ENCODE peak calls at places on chromosomes 13 and 19, in eight cellular contexts. Z is transverse colon, X is H1, A is endothelial cell of umbilical vein, Q is HL-60, C is GM12878, F is breast epithelium, V is sigmoid colon. I is an unnamed sample.

GRCh38 chr13:45280751-45281634 is 60.0 kb downstream of the TPT1 start:
- DNase-seq in A (peak; percentile 79), C (no peak), X (peak; percentile 72), Z (peak; percentile 83), Q (no peak), F (peak; percentile 71), V (peak; percentile 83), I (peak; percentile 77)

GRCh38 chr13:85798999-85799646 is at the start of gene SLITRK6:
- DNase-seq in X (no peak), Z (no peak), Q (no peak), C (no peak), V (no peak), F (no peak), A (no peak), I (peak; percentile 75)

GRCh38 chr13:112849500-112849899 is 119.5 kb upstream of the MCF2L start:
- DNase-seq in C (no peak), A (peak; percentile 37), X (no peak), F (no peak), Z (no peak), Q (no peak), V (peak; percentile 46), I (no peak)

GRCh38 chr19:6362351-6362801 is 1.0 kb downstream of the CLPP start:
- DNase-seq in X (no peak), Z (no peak), A (no peak), V (no peak), F (no peak), C (no peak), Q (no peak), I (no peak)

GRCh38 chr13:66992183-66992582 is 238.0 kb downstream of the PCDH9 start:
- DNase-seq in Z (no peak), C (no peak), F (no peak), V (no peak), X (no peak), Q (no peak), A (peak; percentile 89), I (no peak)

GRCh38 chr19:42421591-42422031 is 5.6 kb downstream of the LIPE start:
- DNase-seq in A (peak; percentile 35), Z (no peak), Q (no peak), X (no peak), C (no peak), F (no peak), V (peak; percentile 62), I (no peak)

GRCh38 chr13:24719139-24719538 is 38.9 kb downstream of the ATP12A start:
- DNase-seq in F (no peak), C (no peak), A (no peak), Z (no peak), X (no peak), Q (no peak), V (no peak), I (no peak)

GRCh38 chr13:49220035-49220855 is at the start of gene MLNR:
- DNase-seq in C (no peak), F (no peak), X (peak; percentile 81), Q (no peak), A (peak; percentile 14), V (no peak), Z (no peak), I (peak; percentile 76)

GRCh38 chr13:74206061-74206561 is 71.9 kb upstream of the KLF12 start:
- DNase-seq in F (peak; percentile 29), Z (no peak), V (no peak), C (no peak), A (no peak), X (no peak), Q (no peak), I (peak; percentile 11)

GRCh38 chr13:73653688-73654087 is 480.5 kb downstream of the KLF12 start:
- DNase-seq in Q (no peak), F (no peak), V (no peak), A (no peak), C (no peak), Z (no peak), X (no peak), I (no peak)

GRCh38 chr19:48006762-48007161 is 12.3 kb downstream of the ELSPBP1 start:
- DNase-seq in V (no peak), F (no peak), A (no peak), Z (no peak), Q (no peak), C (no peak), X (peak; percentile 61), I (peak; percentile 83)

GRCh38 chr13:38914070-38914469 is 76.6 kb downstream of the STOML3 start:
- DNase-seq in X (no peak), Q (no peak), A (no peak), C (no peak), V (no peak), F (no peak), Z (no peak), I (peak; percentile 42)
- H3K27ac ChIP-seq in X (no peak overlapping the region), Q (no peak overlapping the region), A (no peak overlapping the region), C (no peak overlapping the region), V (no peak overlapping the region), F (no peak overlapping the region), Z (no peak overlapping the region), I (no peak overlapping the region)

GRCh38 chr19:51043497-51043896 is 8.7 kb upstream of the KLK12 start:
- DNase-seq in F (no peak), V (peak; percentile 29), Q (no peak), Z (no peak), A (no peak), C (no peak), X (no peak), I (peak; percentile 43)

GRCh38 chr19:51040151-51040550 is 5.3 kb upstream of the KLK12 start:
- DNase-seq in A (no peak), V (peak; percentile 6), C (no peak), F (no peak), X (no peak), Z (no peak), Q (no peak), I (no peak)

GRCh38 chr19:51047031-51047335 is 12.2 kb upstream of the KLK12 start:
- DNase-seq in V (peak; percentile 12), X (no peak), A (no peak), Z (no peak), F (no peak), C (no peak), Q (no peak), I (no peak)

DNA sequence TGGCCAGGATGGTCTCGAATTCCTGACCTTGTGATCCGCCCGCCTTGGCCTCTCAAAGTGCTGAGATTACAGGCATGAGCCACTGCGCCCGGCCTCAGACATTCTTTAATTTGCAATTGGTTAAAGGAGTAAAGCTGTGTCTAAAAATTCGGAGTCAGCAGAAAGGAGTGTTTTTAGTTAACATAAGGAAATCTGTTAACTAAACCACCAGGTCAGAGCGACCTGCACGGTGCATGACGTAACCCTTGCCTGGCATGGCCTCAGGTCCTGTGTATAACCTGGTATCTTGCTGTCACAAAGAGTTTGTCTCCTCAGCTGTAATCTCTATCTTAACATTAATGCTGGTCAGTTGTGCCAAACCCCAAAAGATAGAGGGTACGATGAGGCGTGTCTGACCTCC is 9.5 kb upstream of the KLK12 start:
- DNase-seq in V (peak; percentile 7), C (no peak), A (no peak), Q (no peak), F (peak; percentile 48), X (no peak), Z (no peak), I (no peak)
- TF ChIP-seq POLR2AphosphoS5 in V (no peak), C (no peak), A (no peak), Q (no peak), F (no peak), X (no peak), Z (no peak), I (no peak)

DNA sequence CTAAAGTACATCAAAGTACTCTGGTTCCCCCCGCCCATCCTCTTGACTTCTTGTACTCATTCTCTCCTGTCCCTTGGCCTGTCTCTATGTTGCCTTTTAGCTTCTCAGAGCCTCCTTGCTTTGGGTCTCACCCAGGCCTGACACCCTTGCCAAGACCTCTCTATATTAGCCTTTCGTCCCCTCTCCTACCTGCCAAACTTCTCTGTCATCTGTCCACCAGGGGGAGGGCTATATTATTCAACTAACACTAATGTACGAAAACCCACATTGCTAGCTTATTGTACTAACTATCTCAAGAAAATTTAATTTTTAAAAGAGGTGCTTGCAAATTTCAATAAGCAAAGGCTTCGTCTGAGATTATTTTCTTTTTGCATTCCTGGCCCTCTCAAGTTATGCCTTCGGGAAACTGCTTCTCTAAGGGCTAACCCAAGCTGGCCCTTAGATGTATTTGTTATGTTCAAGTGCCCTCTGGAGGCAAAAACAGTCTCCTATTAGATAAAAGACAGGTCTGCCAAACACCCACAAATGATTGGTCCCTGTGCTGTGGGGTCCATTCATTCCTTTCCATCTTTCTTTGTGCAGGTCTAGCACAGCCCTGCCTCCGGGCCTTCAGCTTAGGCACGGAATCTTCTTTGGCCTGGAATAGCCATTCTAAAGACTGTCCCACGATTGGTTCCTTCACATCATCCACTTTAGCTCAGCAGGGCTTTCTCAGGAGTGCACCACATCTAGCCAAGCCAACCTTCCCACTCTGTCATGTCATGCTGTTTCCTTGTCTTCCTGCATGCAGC is 6.4 kb upstream of the MRPS31 start:
- DNase-seq in F (no peak), Q (no peak), A (peak; percentile 70), X (no peak), C (no peak), Z (peak; percentile 43), V (no peak), I (peak; percentile 88)
- H3K4me3 ChIP-seq in F (peak overlapping the region; percentile 4), Q (peak overlapping the region; percentile 22), A (no peak overlapping the region), X (peak overlapping the region; percentile 13), C (no peak overlapping the region), Z (no peak overlapping the region), V (no peak overlapping the region), I (peak overlapping the region; percentile 43)

DNA sequence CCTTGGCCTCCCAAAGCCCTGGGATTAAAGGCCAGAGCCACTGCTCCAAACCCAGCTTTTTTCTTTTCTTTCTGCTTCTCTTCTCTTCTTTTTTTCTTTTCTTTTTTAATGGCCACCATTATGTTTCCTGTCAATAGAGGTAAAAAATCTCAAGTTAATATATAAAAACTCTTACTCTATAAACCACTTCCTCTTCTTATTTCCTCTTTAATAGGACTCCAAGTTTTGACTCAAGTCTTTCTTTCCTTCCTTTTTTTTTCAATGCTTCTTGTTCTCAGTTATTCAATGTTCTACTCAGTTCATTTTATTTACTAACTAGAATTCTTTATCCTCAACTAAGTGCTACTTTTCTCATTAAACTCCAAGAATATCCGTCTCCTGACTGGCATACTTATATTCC is 27.1 kb upstream of the MYCBP2 start:
- DNase-seq in A (no peak), Q (no peak), X (no peak), V (no peak), C (no peak), Z (no peak), F (no peak), I (no peak)
- H3K27ac ChIP-seq in A (no peak overlapping the region), Q (peak overlapping the region; percentile 30), X (no peak overlapping the region), V (no peak overlapping the region), C (no peak overlapping the region), Z (no peak overlapping the region), F (no peak overlapping the region), I (no peak overlapping the region)